ENCODE peak calls at places on chromosomes 1 and 21, in eight cellular contexts. F, W, U, Q, O, C, V and N are unnamed samples.

GRCh38 chr1:57683037-57683928 is 259.4 kb upstream of the DAB1 start:
- ATAC-seq in F (no peak), W (no peak), U (no peak), Q (no peak), O (no peak), C (no peak), V (no peak), N (no peak)

GRCh38 chr1:43783096-43783670 is 75.8 kb downstream of the ST3GAL3 start:
- ATAC-seq in F (no peak), W (no peak), U (peak), Q (peak), O (no peak), C (peak), V (peak), N (no peak)

GRCh38 chr1:172255223-172255560 is 165.3 kb upstream of the C1orf105 start:
- ATAC-seq in F (peak), W (no peak), U (peak), Q (peak), O (no peak), C (peak), V (no peak), N (peak)

GRCh38 chr1:43331688-43332087 is 5.9 kb upstream of the MPL start:
- ATAC-seq in F (no peak), W (no peak), U (no peak), Q (no peak), O (no peak), C (no peak), V (no peak), N (no peak)

GRCh38 chr1:155245163-155245524 is 10.1 kb downstream of the ENTREP3 start:
- ATAC-seq in F (no peak), W (no peak), U (no peak), Q (no peak), O (no peak), C (no peak), V (no peak), N (no peak)

GRCh38 chr21:40271169-40271568 is 403.9 kb downstream of the PCP4 start:
- ATAC-seq in F (no peak), W (no peak), U (no peak), Q (no peak), O (no peak), C (no peak), V (no peak), N (no peak)

GRCh38 chr1:202590975-202591411 is 119.3 kb downstream of the SYT2 start:
- ATAC-seq in F (no peak), W (no peak), U (no peak), Q (no peak), O (no peak), C (no peak), V (no peak), N (no peak)

GRCh38 chr1:35870651-35871309 is 12.2 kb upstream of the AGO1 start:
- ATAC-seq in F (no peak), W (no peak), U (no peak), Q (no peak), O (no peak), C (no peak), V (no peak), N (no peak)

GRCh38 chr1:167291539-167292195 is 71.0 kb downstream of the POU2F1 start:
- ATAC-seq in F (no peak), W (no peak), U (no peak), Q (no peak), O (peak), C (no peak), V (no peak), N (no peak)

GRCh38 chr1:8939362-8939995 is 6.2 kb upstream of the CA6 start:
- ATAC-seq in F (no peak), W (no peak), U (peak), Q (peak), O (no peak), C (no peak), V (no peak), N (no peak)

GRCh38 chr1:214739621-214740238 is 136.7 kb downstream of the CENPF start:
- ATAC-seq in F (no peak), W (no peak), U (no peak), Q (no peak), O (no peak), C (no peak), V (no peak), N (no peak)

GRCh38 chr1:93775224-93775623 is 93.6 kb upstream of the BCAR3 start:
- ATAC-seq in F (peak), W (no peak), U (peak), Q (peak), O (no peak), C (no peak), V (no peak), N (no peak)

GRCh38 chr1:202578001-202578500 is 132.2 kb downstream of the SYT2 start:
- ATAC-seq in F (peak), W (no peak), U (peak), Q (peak), O (no peak), C (no peak), V (no peak), N (peak)

GRCh38 chr1:160904783-160905616 is 20.0 kb upstream of the ITLN1 start:
- ATAC-seq in F (peak), W (no peak), U (no peak), Q (no peak), O (no peak), C (no peak), V (peak), N (no peak)

GRCh38 chr1:109502368-109502851 is 7.1 kb downstream of the AMIGO1 start:
- ATAC-seq in F (no peak), W (peak), U (no peak), Q (no peak), O (no peak), C (peak), V (no peak), N (no peak)

GRCh38 chr1:56578963-56579875 is at the start of gene PLPP3:
- ATAC-seq in F (peak), W (no peak), U (peak), Q (peak), O (peak), C (peak), V (peak), N (peak)

GRCh38 chr1:44619261-44619900 is 54.9 kb downstream of the TMEM53 start:
- ATAC-seq in F (no peak), W (no peak), U (no peak), Q (no peak), O (no peak), C (no peak), V (no peak), N (peak)

GRCh38 chr1:97094257-97094972 is 372.8 kb downstream of the PTBP2 start:
- ATAC-seq in F (no peak), W (no peak), U (peak), Q (peak), O (no peak), C (no peak), V (no peak), N (peak)

GRCh38 chr1:17355898-17356297 is 16.1 kb upstream of the PADI6 start:
- ATAC-seq in F (no peak), W (no peak), U (no peak), Q (no peak), O (no peak), C (peak), V (no peak), N (no peak)

GRCh38 chr1:214698589-214698988 is 95.6 kb downstream of the CENPF start:
- ATAC-seq in F (no peak), W (no peak), U (no peak), Q (no peak), O (no peak), C (no peak), V (no peak), N (no peak)

GRCh38 chr1:228809621-228810313 is 74.5 kb downstream of the RHOU start:
- ATAC-seq in F (peak), W (peak), U (no peak), Q (no peak), O (peak), C (peak), V (no peak), N (no peak)

GRCh38 chr1:60942896-60943633 is 139.3 kb upstream of the NFIA start:
- ATAC-seq in F (no peak), W (no peak), U (no peak), Q (no peak), O (no peak), C (no peak), V (peak), N (no peak)

GRCh38 chr1:10495475-10495817 is 20.7 kb downstream of the PEX14 start:
- ATAC-seq in F (no peak), W (no peak), U (no peak), Q (no peak), O (no peak), C (no peak), V (no peak), N (no peak)

GRCh38 chr1:211731456-211732275 is 56.2 kb upstream of the NEK2 start:
- ATAC-seq in F (no peak), W (no peak), U (peak), Q (no peak), O (no peak), C (no peak), V (no peak), N (no peak)

GRCh38 chr1:211951856-211952255 is 83.5 kb downstream of the INTS7 start:
- ATAC-seq in F (peak), W (no peak), U (peak), Q (peak), O (peak), C (peak), V (no peak), N (peak)